ENCODE peak calls at places on chromosome 15, in four cellular contexts. I, J, A and C are unnamed samples.

GRCh38 chr15:51647128-51647562 is 24.6 kb upstream of the DMXL2 start:
- DNase-seq in I (peak; percentile 73), J (peak; percentile 65), A (peak; percentile 43), C (peak; percentile 19)

GRCh38 chr15:48940508-48940907 is 23.2 kb downstream of the SHC4 start:
- DNase-seq in I (no peak), J (no peak), A (peak; percentile 100), C (no peak)

GRCh38 chr15:71810256-71811035 is at the start of gene NR2E3:
- DNase-seq in I (no peak), J (no peak), A (no peak), C (no peak)

GRCh38 chr15:48447657-48448056 is 116.4 kb downstream of the DUT start:
- DNase-seq in I (no peak), J (no peak), A (peak; percentile 82), C (no peak)

GRCh38 chr15:70795311-70795665 is 31.9 kb upstream of the UACA start:
- DNase-seq in I (no peak), J (no peak), A (peak; percentile 98), C (no peak)

GRCh38 chr15:34776706-34777105 is 18.6 kb downstream of the ACTC1 start:
- DNase-seq in I (no peak), J (no peak), A (no peak), C (no peak)

GRCh38 chr15:89593018-89593417 is 17.7 kb downstream of the TICRR start:
- DNase-seq in I (no peak), J (no peak), A (peak; percentile 26), C (no peak)

GRCh38 chr15:34275154-34275553 is 50.3 kb downstream of the EMC4 start:
- DNase-seq in I (no peak), J (no peak), A (peak; percentile 58), C (no peak)

GRCh38 chr15:64775551-64776401 is at the start of gene RBPMS2:
- DNase-seq in I (peak; percentile 36), J (no peak), A (peak; percentile 2), C (peak; percentile 33)

GRCh38 chr15:82647045-82647834 is at the start of gene CPEB1:
- DNase-seq in I (peak; percentile 38), J (peak; percentile 51), A (peak; percentile 30), C (peak; percentile 72)

GRCh38 chr15:101545548-101546505 is 56.3 kb upstream of the PCSK6 start:
- DNase-seq in I (no peak), J (no peak), A (no peak), C (no peak)

GRCh38 chr15:49627407-49627877 is 6.6 kb downstream of the DTWD1 start:
- DNase-seq in I (no peak), J (no peak), A (peak; percentile 96), C (no peak)

GRCh38 chr15:94443156-94443555 is 211.8 kb downstream of the MCTP2 start:
- DNase-seq in I (no peak), J (no peak), A (no peak), C (no peak)

GRCh38 chr15:41794081-41794480 is 19.8 kb downstream of the MAPKBP1 start:
- DNase-seq in I (no peak), J (no peak), A (peak; percentile 52), C (no peak)

GRCh38 chr15:39239562-39239961 is 341.3 kb upstream of the THBS1 start:
- DNase-seq in I (no peak), J (no peak), A (peak; percentile 84), C (no peak)

GRCh38 chr15:36850864-36851263 is 249.5 kb downstream of the MEIS2 start:
- DNase-seq in I (no peak), J (no peak), A (no peak), C (no peak)

GRCh38 chr15:97909291-97909891 is 51.1 kb upstream of the ARRDC4 start:
- DNase-seq in I (peak; percentile 48), J (peak; percentile 63), A (peak; percentile 50), C (peak; percentile 75)

GRCh38 chr15:84789762-84790161 is 27.4 kb upstream of the ALPK3 start:
- DNase-seq in I (no peak), J (no peak), A (no peak), C (no peak)

GRCh38 chr15:92429378-92430066 is 35.8 kb downstream of the ST8SIA2 start:
- DNase-seq in I (no peak), J (no peak), A (peak; percentile 61), C (no peak)

GRCh38 chr15:66472176-66472999 is 25.2 kb downstream of the SNAPC5 start:
- DNase-seq in I (no peak), J (no peak), A (peak; percentile 50), C (no peak)

GRCh38 chr15:64232400-64232799 is 69.6 kb upstream of the PPIB start:
- DNase-seq in I (no peak), J (no peak), A (peak; percentile 83), C (no peak)

GRCh38 chr15:31074321-31074720 is 27.2 kb downstream of the TRPM1 start:
- DNase-seq in I (no peak), J (no peak), A (no peak), C (no peak)

GRCh38 chr15:32844118-32844711 is 126.4 kb downstream of the GREM1 start:
- DNase-seq in I (no peak), J (no peak), A (peak; percentile 70), C (no peak)

GRCh38 chr15:48868018-48868417 is 9.9 kb upstream of the EID1 start:
- DNase-seq in I (no peak), J (no peak), A (no peak), C (no peak)

GRCh38 chr15:49406352-49407118 is 16.5 kb upstream of the FGF7 start:
- DNase-seq in I (no peak), J (no peak), A (no peak), C (no peak)

GRCh38 chr15:71691700-71692417 is 118.5 kb upstream of the NR2E3 start:
- DNase-seq in I (peak; percentile 21), J (no peak), A (peak; percentile 95), C (peak; percentile 40)

GRCh38 chr15:53110999-53111398 is 320.9 kb upstream of the ONECUT1 start:
- DNase-seq in I (no peak), J (no peak), A (no peak), C (no peak)

GRCh38 chr15:96728591-96728990 is 398.1 kb downstream of the NR2F2 start:
- DNase-seq in I (no peak), J (no peak), A (no peak), C (no peak)

GRCh38 chr15:64895285-64896065 is 16.2 kb upstream of the ANKDD1A start:
- DNase-seq in I (no peak), J (peak; percentile 55), A (peak; percentile 65), C (no peak)

GRCh38 chr15:87492321-87492720 is 764.2 kb downstream of the NTRK3 start:
- DNase-seq in I (no peak), J (no peak), A (no peak), C (no peak)

GRCh38 chr15:39320886-39321285 is 260.0 kb upstream of the THBS1 start:
- DNase-seq in I (no peak), J (no peak), A (peak; percentile 38), C (no peak)

DNA sequence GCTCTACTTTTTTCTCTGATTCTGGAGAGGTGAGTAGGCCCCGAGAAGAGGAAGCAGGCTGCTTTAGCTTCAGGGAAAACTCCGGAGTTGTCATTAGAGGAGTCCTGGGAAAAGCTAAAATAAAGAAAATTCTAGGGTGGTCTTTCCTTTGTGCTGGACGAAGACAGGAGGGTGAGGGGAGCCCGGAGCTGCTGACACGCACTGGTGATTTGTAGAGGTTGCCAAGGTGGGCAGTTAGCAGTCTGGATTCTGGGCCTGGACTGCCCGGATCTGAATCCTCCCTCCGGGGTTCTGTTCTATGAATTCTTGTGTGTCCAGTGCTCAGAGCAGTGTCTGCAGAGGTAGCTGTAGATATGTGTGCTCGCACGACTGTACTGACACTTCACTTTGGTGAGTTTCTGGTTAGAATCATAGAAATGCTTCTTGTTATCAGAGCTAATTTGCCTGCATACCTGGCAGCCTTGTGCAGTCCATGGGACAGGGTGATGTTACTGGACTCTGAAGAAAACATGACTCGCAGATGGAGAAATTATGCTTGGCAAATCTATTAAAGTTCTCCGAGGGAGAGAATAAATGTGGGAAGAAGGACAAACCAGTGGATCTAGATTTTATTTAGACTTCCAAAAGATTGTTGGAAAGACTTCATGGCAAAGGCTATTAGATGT is 12.0 kb downstream of the CGNL1 start:
- DNase-seq in I (peak; percentile 58), J (no peak), A (no peak), C (peak; percentile 47)
- H3K4me3 ChIP-seq in I (no peak overlapping the region), J (no peak overlapping the region), A (no peak overlapping the region), C (no peak overlapping the region)

GRCh38 chr15:90642464-90643300 is 74.5 kb upstream of the BLM start:
- DNase-seq in I (no peak), J (peak; percentile 34), A (no peak), C (no peak)
- TF ChIP-seq CTCF in I (no peak), J (no peak), A (no peak), C (no peak)

GRCh38 chr15:44300567-44300966 is 12.0 kb downstream of the GOLM2 start:
- DNase-seq in I (no peak), J (no peak), A (no peak), C (no peak)
- H3K4me3 ChIP-seq in I (no peak overlapping the region), J (no peak overlapping the region), A (no peak overlapping the region), C (no peak overlapping the region)

GRCh38 chr15:69576948-69577351 is 124.3 kb downstream of the RPLP1 start:
- DNase-seq in I (no peak), J (no peak), A (no peak), C (no peak)

GRCh38 chr15:69575387-69575786 is 122.8 kb downstream of the RPLP1 start:
- DNase-seq in I (no peak), J (no peak), A (no peak), C (no peak)

GRCh38 chr15:69574506-69574905 is 121.9 kb downstream of the RPLP1 start:
- DNase-seq in I (no peak), J (no peak), A (no peak), C (no peak)

GRCh38 chr15:69577397-69577796 is 124.8 kb downstream of the RPLP1 start:
- DNase-seq in I (no peak), J (no peak), A (no peak), C (no peak)

GRCh38 chr15:69576035-69576526 is 123.5 kb downstream of the RPLP1 start:
- DNase-seq in I (peak; percentile 45), J (peak; percentile 80), A (no peak), C (peak; percentile 78)
- TF ChIP-seq CTCF in I (peak; percentile 82), J (peak; percentile 81), A (peak; percentile 59), C (peak; percentile 60)

DNA sequence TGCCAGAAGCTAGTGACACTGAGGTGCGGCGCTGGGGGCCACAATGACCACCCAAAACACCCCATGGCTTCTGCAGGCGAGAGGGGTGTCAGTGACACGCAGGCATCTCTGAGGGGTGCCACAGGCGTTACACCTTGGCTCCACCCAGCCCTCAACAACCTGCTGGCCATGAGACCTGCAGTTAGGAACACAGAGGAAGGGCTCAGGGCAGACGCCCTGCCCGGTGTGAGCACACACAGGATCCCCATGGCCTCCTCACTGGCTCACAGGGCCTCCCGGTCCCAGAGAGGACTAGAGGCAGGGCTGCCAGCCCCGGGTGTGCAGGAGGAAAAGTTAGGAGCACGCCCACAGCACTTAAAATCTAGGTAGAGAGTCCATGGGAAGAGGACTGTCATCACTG is 35.1 kb downstream of the CYFIP1 start:
- DNase-seq in I (no peak), J (no peak), A (no peak), C (no peak)
- H3K4me3 ChIP-seq in I (no peak overlapping the region), J (no peak overlapping the region), A (no peak overlapping the region), C (no peak overlapping the region)